ENCODE peak calls at places on chromosomes 3 and 15, in seven cellular contexts. One of them, this sample, is unnamed.
A peak's percentile ranks its signal among the peaks of the same experiment; 100 is the strongest.

GRCh38 chr15:34869110-34869509 is 73.8 kb upstream of the ACTC1 start:
- DNase-seq in GM03348: no peak
- DNase-seq in skeletal muscle cell: no peak
- DNase-seq in NAMALWA: no peak
- DNase-seq in stimulated activated naive B cell treated with anti-CD40 and anti-IgM and Interleukin-4, amounts not matched to agents 10 μg/mL and 1 μg/mL and 100 μg/mL, for 72 hours: no peak
- DNase-seq in NCI-H345: no peak
- DNase-seq in HT-29: no peak
- DNase-seq in this sample: no peak

GRCh38 chr3:182364723-182365650 is 428.3 kb upstream of the ATP11B start:
- DNase-seq in GM03348: no peak
- DNase-seq in skeletal muscle cell: peak; percentile 18
- DNase-seq in NAMALWA: no peak
- DNase-seq in stimulated activated naive B cell treated with anti-CD40 and anti-IgM and Interleukin-4, amounts not matched to agents 10 μg/mL and 1 μg/mL and 100 μg/mL, for 72 hours: no peak
- DNase-seq in NCI-H345: peak; percentile 99
- DNase-seq in HT-29: peak; percentile 65
- DNase-seq in this sample: peak; percentile 75

GRCh38 chr3:123442125-123442524 is 6.8 kb downstream of the ADCY5 start:
- DNase-seq in GM03348: no peak
- DNase-seq in skeletal muscle cell: no peak
- DNase-seq in NAMALWA: no peak
- DNase-seq in stimulated activated naive B cell treated with anti-CD40 and anti-IgM and Interleukin-4, amounts not matched to agents 10 μg/mL and 1 μg/mL and 100 μg/mL, for 72 hours: no peak
- DNase-seq in NCI-H345: no peak
- DNase-seq in HT-29: no peak
- DNase-seq in this sample: no peak

GRCh38 chr3:5489536-5489935 is 302.0 kb downstream of the EDEM1 start:
- DNase-seq in GM03348: no peak
- DNase-seq in skeletal muscle cell: no peak
- DNase-seq in NAMALWA: no peak
- DNase-seq in stimulated activated naive B cell treated with anti-CD40 and anti-IgM and Interleukin-4, amounts not matched to agents 10 μg/mL and 1 μg/mL and 100 μg/mL, for 72 hours: no peak
- DNase-seq in NCI-H345: no peak
- DNase-seq in HT-29: no peak
- DNase-seq in this sample: no peak

GRCh38 chr3:123412811-123413588 is 35.9 kb downstream of the ADCY5 start:
- DNase-seq in GM03348: no peak
- DNase-seq in skeletal muscle cell: no peak
- DNase-seq in NAMALWA: no peak
- DNase-seq in stimulated activated naive B cell treated with anti-CD40 and anti-IgM and Interleukin-4, amounts not matched to agents 10 μg/mL and 1 μg/mL and 100 μg/mL, for 72 hours: no peak
- DNase-seq in NCI-H345: no peak
- DNase-seq in HT-29: no peak
- DNase-seq in this sample: peak; percentile 48

GRCh38 chr3:15934389-15935195 is 136.8 kb upstream of the ANKRD28 start:
- DNase-seq in GM03348: no peak
- DNase-seq in skeletal muscle cell: no peak
- DNase-seq in NAMALWA: no peak
- DNase-seq in stimulated activated naive B cell treated with anti-CD40 and anti-IgM and Interleukin-4, amounts not matched to agents 10 μg/mL and 1 μg/mL and 100 μg/mL, for 72 hours: no peak
- DNase-seq in NCI-H345: no peak
- DNase-seq in HT-29: no peak
- DNase-seq in this sample: no peak

GRCh38 chr15:40695469-40695910 is 516 bp downstream of the RAD51 start:
- DNase-seq in GM03348: peak; percentile 47
- DNase-seq in skeletal muscle cell: no peak
- DNase-seq in NAMALWA: peak; percentile 64
- DNase-seq in stimulated activated naive B cell treated with anti-CD40 and anti-IgM and Interleukin-4, amounts not matched to agents 10 μg/mL and 1 μg/mL and 100 μg/mL, for 72 hours: no peak
- DNase-seq in NCI-H345: peak; percentile 26
- DNase-seq in HT-29: peak; percentile 75
- DNase-seq in this sample: no peak

GRCh38 chr15:27951191-27951890 is 147.8 kb downstream of the OCA2 start:
- DNase-seq in GM03348: no peak
- DNase-seq in skeletal muscle cell: no peak
- DNase-seq in NAMALWA: no peak
- DNase-seq in stimulated activated naive B cell treated with anti-CD40 and anti-IgM and Interleukin-4, amounts not matched to agents 10 μg/mL and 1 μg/mL and 100 μg/mL, for 72 hours: no peak
- DNase-seq in NCI-H345: no peak
- DNase-seq in HT-29: no peak
- DNase-seq in this sample: no peak

GRCh38 chr3:38577089-38578080 is 72.1 kb downstream of the SCN5A start:
- DNase-seq in GM03348: no peak
- DNase-seq in skeletal muscle cell: no peak
- DNase-seq in NAMALWA: no peak
- DNase-seq in stimulated activated naive B cell treated with anti-CD40 and anti-IgM and Interleukin-4, amounts not matched to agents 10 μg/mL and 1 μg/mL and 100 μg/mL, for 72 hours: no peak
- DNase-seq in NCI-H345: no peak
- DNase-seq in HT-29: no peak
- DNase-seq in this sample: no peak

GRCh38 chr3:11120091-11120845 is 34.0 kb upstream of the HRH1 start:
- DNase-seq in GM03348: peak; percentile 54
- DNase-seq in skeletal muscle cell: no peak
- DNase-seq in NAMALWA: no peak
- DNase-seq in stimulated activated naive B cell treated with anti-CD40 and anti-IgM and Interleukin-4, amounts not matched to agents 10 μg/mL and 1 μg/mL and 100 μg/mL, for 72 hours: no peak
- DNase-seq in NCI-H345: no peak
- DNase-seq in HT-29: no peak
- DNase-seq in this sample: no peak

GRCh38 chr3:52317601-52318000 is 1.5 kb downstream of the DNAH1 start:
- DNase-seq in GM03348: peak; percentile 80
- DNase-seq in skeletal muscle cell: no peak
- DNase-seq in NAMALWA: no peak
- DNase-seq in stimulated activated naive B cell treated with anti-CD40 and anti-IgM and Interleukin-4, amounts not matched to agents 10 μg/mL and 1 μg/mL and 100 μg/mL, for 72 hours: peak; percentile 35
- DNase-seq in NCI-H345: peak; percentile 48
- DNase-seq in HT-29: peak; percentile 58
- DNase-seq in this sample: no peak

GRCh38 chr15:89899951-89900567 is 6.3 kb upstream of the AP3S2 start:
- DNase-seq in GM03348: no peak
- DNase-seq in skeletal muscle cell: no peak
- DNase-seq in NAMALWA: no peak
- DNase-seq in stimulated activated naive B cell treated with anti-CD40 and anti-IgM and Interleukin-4, amounts not matched to agents 10 μg/mL and 1 μg/mL and 100 μg/mL, for 72 hours: no peak
- DNase-seq in NCI-H345: no peak
- DNase-seq in HT-29: no peak
- DNase-seq in this sample: no peak

GRCh38 chr3:127072971-127073851 is 90.3 kb downstream of the PLXNA1 start:
- DNase-seq in GM03348: no peak
- DNase-seq in skeletal muscle cell: no peak
- DNase-seq in NAMALWA: no peak
- DNase-seq in stimulated activated naive B cell treated with anti-CD40 and anti-IgM and Interleukin-4, amounts not matched to agents 10 μg/mL and 1 μg/mL and 100 μg/mL, for 72 hours: no peak
- DNase-seq in NCI-H345: no peak
- DNase-seq in HT-29: no peak
- DNase-seq in this sample: no peak

GRCh38 chr3:151709847-151710246 is 23.9 kb upstream of the AADACL2 start:
- DNase-seq in GM03348: no peak
- DNase-seq in skeletal muscle cell: peak; percentile 36
- DNase-seq in NAMALWA: no peak
- DNase-seq in stimulated activated naive B cell treated with anti-CD40 and anti-IgM and Interleukin-4, amounts not matched to agents 10 μg/mL and 1 μg/mL and 100 μg/mL, for 72 hours: no peak
- DNase-seq in NCI-H345: no peak
- DNase-seq in HT-29: no peak
- DNase-seq in this sample: no peak

GRCh38 chr15:81071705-81072104 is 62.4 kb upstream of the CFAP161 start:
- DNase-seq in GM03348: no peak
- DNase-seq in skeletal muscle cell: no peak
- DNase-seq in NAMALWA: no peak
- DNase-seq in stimulated activated naive B cell treated with anti-CD40 and anti-IgM and Interleukin-4, amounts not matched to agents 10 μg/mL and 1 μg/mL and 100 μg/mL, for 72 hours: no peak
- DNase-seq in NCI-H345: no peak
- DNase-seq in HT-29: no peak
- DNase-seq in this sample: no peak

GRCh38 chr3:43894176-43895049 is 203.7 kb downstream of the ABHD5 start:
- DNase-seq in GM03348: peak; percentile 85
- DNase-seq in skeletal muscle cell: peak; percentile 60
- DNase-seq in NAMALWA: peak; percentile 55
- DNase-seq in stimulated activated naive B cell treated with anti-CD40 and anti-IgM and Interleukin-4, amounts not matched to agents 10 μg/mL and 1 μg/mL and 100 μg/mL, for 72 hours: peak; percentile 25
- DNase-seq in NCI-H345: peak; percentile 88
- DNase-seq in HT-29: no peak
- DNase-seq in this sample: no peak

GRCh38 chr15:80587816-80588456 is 107.2 kb upstream of the ABHD17C start:
- DNase-seq in GM03348: no peak
- DNase-seq in skeletal muscle cell: peak; percentile 14
- DNase-seq in NAMALWA: no peak
- DNase-seq in stimulated activated naive B cell treated with anti-CD40 and anti-IgM and Interleukin-4, amounts not matched to agents 10 μg/mL and 1 μg/mL and 100 μg/mL, for 72 hours: no peak
- DNase-seq in NCI-H345: no peak
- DNase-seq in HT-29: no peak
- DNase-seq in this sample: no peak

GRCh38 chr3:128870327-128870726 is 9.1 kb upstream of the ACAD9 start:
- DNase-seq in GM03348: no peak
- DNase-seq in skeletal muscle cell: no peak
- DNase-seq in NAMALWA: peak; percentile 50
- DNase-seq in stimulated activated naive B cell treated with anti-CD40 and anti-IgM and Interleukin-4, amounts not matched to agents 10 μg/mL and 1 μg/mL and 100 μg/mL, for 72 hours: no peak
- DNase-seq in NCI-H345: no peak
- DNase-seq in HT-29: no peak
- DNase-seq in this sample: no peak